ENCODE peak calls at places on chromosome 19, in four cellular contexts. V is psoas muscle, M is tibial nerve, P is ascending aorta. L is an unnamed sample.
A peak's percentile ranks its signal among the peaks of the same experiment; 100 is the strongest.

GRCh38 chr19:49057636-49058234 is at the start of gene CGB7:
- DNase-seq in V (peak; percentile 84), M (peak; percentile 54), P (peak; percentile 74), L (no peak)

GRCh38 chr19:51207747-51208146 is 17.1 kb upstream of the CD33 start:
- DNase-seq in V (no peak), M (no peak), P (no peak), L (no peak)

GRCh38 chr19:8363803-8364771 is at the start of gene ANGPTL4:
- DNase-seq in V (peak; percentile 87), M (peak; percentile 75), P (peak; percentile 86), L (no peak)

GRCh38 chr19:54209748-54210494 is 9.3 kb downstream of the RPS9 start:
- DNase-seq in V (peak; percentile 89), M (peak; percentile 95), P (peak; percentile 91), L (peak; percentile 96)

GRCh38 chr19:30520735-30521479 is 148.7 kb downstream of the ZNF536 start:
- DNase-seq in V (no peak), M (no peak), P (no peak), L (no peak)

GRCh38 chr19:33511346-33511745 is 10.2 kb downstream of the PEPD start:
- DNase-seq in V (no peak), M (no peak), P (no peak), L (no peak)

GRCh38 chr19:10636304-10636972 is 11.1 kb downstream of the SLC44A2 start:
- DNase-seq in V (peak; percentile 63), M (no peak), P (no peak), L (no peak)

GRCh38 chr19:9054768-9055167 is 32.1 kb upstream of the OR1M1 start:
- DNase-seq in V (no peak), M (no peak), P (no peak), L (no peak)

GRCh38 chr19:38990949-38991697 is 15.6 kb upstream of the FBXO17 start:
- DNase-seq in V (no peak), M (peak; percentile 10), P (no peak), L (no peak)

GRCh38 chr19:54364775-54365257 is at the start of gene LAIR1:
- DNase-seq in V (peak; percentile 61), M (peak; percentile 42), P (peak; percentile 73), L (no peak)

GRCh38 chr19:18340990-18341868 is 831 bp downstream of the PGPEP1 start:
- DNase-seq in V (peak; percentile 84), M (peak; percentile 47), P (peak; percentile 79), L (no peak)

GRCh38 chr19:2952953-2953481 is 8.2 kb upstream of the ZNF77 start:
- DNase-seq in V (no peak), M (no peak), P (no peak), L (no peak)

GRCh38 chr19:54439174-54439851 is 9.7 kb upstream of the LENG8 start:
- DNase-seq in V (no peak), M (peak; percentile 30), P (no peak), L (no peak)

GRCh38 chr19:38729653-38730469 is 14.4 kb downstream of the CAPN12 start:
- DNase-seq in V (peak; percentile 86), M (peak; percentile 54), P (no peak), L (no peak)

GRCh38 chr19:52722062-52723005 is 12.5 kb downstream of the ZNF611 start:
- DNase-seq in V (no peak), M (no peak), P (no peak), L (peak; percentile 78)

GRCh38 chr19:11659612-11660011 is 62.3 kb downstream of the ZNF627 start:
- DNase-seq in V (no peak), M (no peak), P (no peak), L (no peak)

GRCh38 chr19:31312004-31312403 is 37.2 kb downstream of the TSHZ3 start:
- DNase-seq in V (no peak), M (peak; percentile 26), P (no peak), L (peak; percentile 18)

GRCh38 chr19:11821474-11821873 is 7.4 kb downstream of the ZNF440 start:
- DNase-seq in V (no peak), M (no peak), P (no peak), L (no peak)

GRCh38 chr19:50175924-50176323 is 12.8 kb upstream of the IZUMO2 start:
- DNase-seq in V (no peak), M (no peak), P (no peak), L (no peak)

GRCh38 chr19:12156254-12157058 is at the start of gene ZNF625:
- DNase-seq in V (peak; percentile 81), M (peak; percentile 70), P (peak; percentile 92), L (peak; percentile 43)

GRCh38 chr19:13865578-13866462 is 11.1 kb upstream of the NANOS3 start:
- DNase-seq in V (peak; percentile 57), M (no peak), P (no peak), L (no peak)

GRCh38 chr19:18110833-18111232 is 13.3 kb downstream of the MAST3 start:
- DNase-seq in V (no peak), M (no peak), P (no peak), L (no peak)

GRCh38 chr19:39829702-39830275 is 4.2 kb downstream of the DYRK1B start:
- DNase-seq in V (no peak), M (no peak), P (no peak), L (no peak)

GRCh38 chr19:782195-783043 is 14.8 kb upstream of the PTBP1 start:
- DNase-seq in V (no peak), M (no peak), P (no peak), L (no peak)
- H3K27ac ChIP-seq in V (peak overlapping the region; percentile 9), M (peak overlapping the region; percentile 78), P (peak overlapping the region; percentile 4), L (no peak overlapping the region)

GRCh38 chr19:1873524-1874473 is 10.4 kb upstream of the KLF16 start:
- DNase-seq in V (no peak), M (no peak), P (no peak), L (no peak)
- H3K4me3 ChIP-seq in V (peak overlapping the region; percentile 97), M (no peak overlapping the region), P (peak overlapping the region; percentile 90), L (peak overlapping the region; percentile 41)

DNA sequence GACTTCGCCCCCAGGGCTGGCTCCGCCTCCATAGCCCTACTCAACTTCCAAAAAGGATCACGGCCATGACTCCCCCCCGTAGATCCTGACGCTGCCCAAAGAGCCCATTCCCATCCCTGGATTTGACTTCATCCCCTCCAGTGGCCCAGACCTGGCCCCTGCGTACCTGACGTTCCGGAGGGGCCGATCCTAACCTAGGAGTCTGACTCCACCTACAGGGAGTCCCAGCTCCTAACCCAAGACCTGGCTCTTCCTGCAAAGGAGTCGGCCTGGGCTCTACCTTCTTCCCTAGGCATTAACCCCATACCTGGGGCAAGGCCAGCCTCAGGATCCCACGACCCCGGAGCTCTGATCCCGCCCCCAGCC is 10.8 kb downstream of the STAP2 start:
- DNase-seq in V (no peak), M (no peak), P (no peak), L (no peak)
- TF ChIP-seq CTCF in V (no peak), M (no peak), P (no peak), L (no peak)

DNA sequence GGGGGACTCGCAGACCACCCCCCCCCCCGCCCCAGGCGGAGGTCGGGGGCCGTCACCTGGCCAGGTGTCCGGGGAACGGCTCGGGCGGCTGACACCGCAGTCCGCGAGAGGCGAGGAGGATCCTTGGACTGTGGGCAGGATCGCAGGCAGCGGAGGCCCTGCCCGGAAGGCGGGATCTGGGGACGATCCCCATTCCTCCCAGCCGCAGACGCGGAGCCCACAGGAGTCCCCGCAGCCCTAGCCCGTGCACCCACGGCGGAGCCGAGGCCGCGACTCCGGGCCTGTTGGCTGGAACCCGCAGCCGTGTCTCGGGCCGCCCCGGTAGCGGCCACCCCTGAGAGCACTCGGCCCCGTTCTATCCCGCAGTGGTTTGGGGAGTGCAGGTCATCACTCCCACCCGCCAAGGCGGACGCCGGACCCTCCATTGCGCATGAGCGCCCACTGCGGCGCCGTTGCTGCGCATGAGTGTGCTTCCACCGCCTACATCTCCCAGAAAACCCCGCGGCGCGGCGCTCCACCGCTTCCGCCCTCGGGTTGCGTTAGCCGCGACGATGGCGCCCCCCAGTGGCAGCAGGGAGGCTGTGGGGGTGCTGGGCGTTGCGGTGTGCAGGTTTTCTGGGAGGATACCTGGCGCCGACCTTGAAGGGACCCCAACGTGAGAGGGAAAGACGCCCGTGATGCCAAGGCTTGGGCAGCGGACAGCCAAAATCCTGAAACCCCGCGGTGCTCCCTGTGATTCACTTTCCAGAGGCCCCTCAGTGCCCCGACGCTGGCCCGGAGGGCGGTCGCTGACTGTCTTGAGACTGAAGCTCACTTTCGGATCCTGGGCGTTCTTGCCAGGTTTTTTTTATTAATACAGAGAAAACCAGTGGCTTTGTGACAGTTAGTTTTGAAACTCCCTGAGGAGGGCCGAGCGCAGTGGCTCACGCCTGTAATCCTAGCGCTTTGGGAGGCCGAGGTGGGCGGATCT is 4.4 kb upstream of the ZNF329 start:
- DNase-seq in V (peak; percentile 96), M (peak; percentile 88), P (peak; percentile 98), L (peak; percentile 78)
- H3K27ac ChIP-seq in V (peak overlapping the region; percentile 81), M (peak overlapping the region; percentile 92), P (peak overlapping the region; percentile 95), L (peak overlapping the region; percentile 61)

GRCh38 chr19:56156768-56157167 is 15.7 kb downstream of the ZNF444 start:
- DNase-seq in V (no peak), M (no peak), P (no peak), L (no peak)
- H3K4me3 ChIP-seq in V (no peak overlapping the region), M (no peak overlapping the region), P (no peak overlapping the region), L (no peak overlapping the region)

GRCh38 chr19:46428278-46429141 is at the start of gene PNMA8C:
- DNase-seq in V (peak; percentile 80), M (no peak), P (peak; percentile 93), L (no peak)

GRCh38 chr19:46435009-46435408 is 6.3 kb upstream of the PNMA8C start:
- DNase-seq in V (no peak), M (no peak), P (no peak), L (no peak)

GRCh38 chr19:46429999-46430398 is 1.3 kb upstream of the PNMA8C start:
- DNase-seq in V (no peak), M (no peak), P (no peak), L (no peak)

GRCh38 chr19:46427518-46427917 is 1.2 kb downstream of the PNMA8C start:
- DNase-seq in V (no peak), M (no peak), P (no peak), L (no peak)

DNA sequence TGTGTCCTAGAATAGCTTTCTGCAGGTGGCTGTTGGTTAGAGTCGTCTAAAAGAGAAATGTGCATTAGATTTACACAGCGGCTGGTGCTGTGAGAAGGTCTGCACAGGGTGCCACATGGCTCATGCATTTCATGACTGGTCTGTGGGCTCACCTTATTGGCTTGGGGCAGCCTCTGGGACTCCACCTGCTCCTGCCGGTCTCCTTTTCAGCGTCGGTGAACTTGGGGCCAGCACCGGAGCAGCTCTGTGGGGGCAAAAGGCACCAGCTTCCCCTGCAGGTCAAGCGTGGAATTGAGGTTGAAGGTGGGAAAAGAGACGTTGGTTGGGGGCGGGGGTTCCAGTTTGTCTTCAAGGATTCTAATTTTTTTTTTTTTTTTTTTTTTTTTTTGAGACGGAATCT is 3.1 kb upstream of the PNMA8C start:
- DNase-seq in V (no peak), M (no peak), P (no peak), L (no peak)
- TF ChIP-seq CTCF in V (no peak), M (no peak), P (no peak), L (peak; percentile 12)

DNA sequence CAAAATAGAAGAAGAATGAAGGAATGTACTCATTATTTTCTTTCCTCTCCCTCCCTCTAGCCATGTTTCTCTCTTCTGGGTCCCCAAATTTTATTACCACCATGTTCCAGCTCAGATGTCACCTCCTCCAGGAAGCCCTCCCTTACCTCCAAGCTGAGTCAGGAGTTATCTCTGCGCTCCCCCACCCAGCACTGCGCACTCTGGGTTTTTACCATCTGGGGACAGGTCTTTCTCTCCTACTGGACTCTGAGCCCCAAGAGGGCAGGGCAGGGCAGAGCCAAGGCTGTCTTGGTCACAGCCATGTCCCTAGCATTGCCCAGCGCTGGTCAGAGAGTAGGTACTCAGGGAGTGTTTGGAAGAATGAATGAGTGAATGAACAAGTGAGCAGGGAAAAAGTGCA is 2.9 kb downstream of the GNG8 start:
- DNase-seq in V (no peak), M (no peak), P (no peak), L (no peak)
- H3K27ac ChIP-seq in V (no peak overlapping the region), M (no peak overlapping the region), P (peak overlapping the region; percentile 19), L (no peak overlapping the region)

L was measured in AG04450.